ENCODE peak calls at places on chromosomes 4 and X, in eight cellular contexts. One of them, this sample, is unnamed.

GRCh38 chr4:71186566-71187398 is 152.0 kb upstream of the SLC4A4 start:
- DNase-seq in hepatocyte: peak
- DNase-seq in midbrain: peak
- DNase-seq in stimulated activated naive CD4-positive, alpha-beta T cell: no peak
- DNase-seq in cardiac fibroblast: peak
- DNase-seq in activated T-cell treated with anti-CD3 and anti-CD28 coated beads for 48 hours: peak
- DNase-seq in stimulated activated CD4-positive, alpha-beta T cell treated with anti-CD3 and anti-CD28 coated beads, Interleukin-2, amount 100 ng/mL, for 48 hours: no peak
- DNase-seq in posterior cingulate gyrus: peak
- DNase-seq in this sample: no peak

GRCh38 chr4:2694691-2695090 is 61.4 kb downstream of the TNIP2 start:
- DNase-seq in hepatocyte: no peak
- DNase-seq in midbrain: no peak
- DNase-seq in stimulated activated naive CD4-positive, alpha-beta T cell: no peak
- DNase-seq in cardiac fibroblast: peak
- DNase-seq in activated T-cell treated with anti-CD3 and anti-CD28 coated beads for 48 hours: no peak
- DNase-seq in stimulated activated CD4-positive, alpha-beta T cell treated with anti-CD3 and anti-CD28 coated beads, Interleukin-2, amount 100 ng/mL, for 48 hours: no peak
- DNase-seq in posterior cingulate gyrus: no peak
- DNase-seq in this sample: no peak

GRCh38 chr4:111283066-111283677 is 660.3 kb upstream of the PITX2 start:
- DNase-seq in hepatocyte: peak
- DNase-seq in midbrain: peak
- DNase-seq in stimulated activated naive CD4-positive, alpha-beta T cell: no peak
- DNase-seq in cardiac fibroblast: peak
- DNase-seq in activated T-cell treated with anti-CD3 and anti-CD28 coated beads for 48 hours: peak
- DNase-seq in stimulated activated CD4-positive, alpha-beta T cell treated with anti-CD3 and anti-CD28 coated beads, Interleukin-2, amount 100 ng/mL, for 48 hours: peak
- DNase-seq in posterior cingulate gyrus: peak
- DNase-seq in this sample: peak

GRCh38 chrX:2705036-2705435 is 13.9 kb downstream of the CD99 start:
- DNase-seq in hepatocyte: no peak
- DNase-seq in midbrain: no peak
- DNase-seq in stimulated activated naive CD4-positive, alpha-beta T cell: no peak
- DNase-seq in cardiac fibroblast: peak
- DNase-seq in activated T-cell treated with anti-CD3 and anti-CD28 coated beads for 48 hours: no peak
- DNase-seq in stimulated activated CD4-positive, alpha-beta T cell treated with anti-CD3 and anti-CD28 coated beads, Interleukin-2, amount 100 ng/mL, for 48 hours: no peak
- DNase-seq in posterior cingulate gyrus: no peak
- DNase-seq in this sample: no peak

GRCh38 chrX:134026732-134027311 is 41.4 kb upstream of the GPC3 start:
- DNase-seq in hepatocyte: peak
- DNase-seq in midbrain: peak
- DNase-seq in stimulated activated naive CD4-positive, alpha-beta T cell: peak
- DNase-seq in cardiac fibroblast: peak
- DNase-seq in activated T-cell treated with anti-CD3 and anti-CD28 coated beads for 48 hours: peak
- DNase-seq in stimulated activated CD4-positive, alpha-beta T cell treated with anti-CD3 and anti-CD28 coated beads, Interleukin-2, amount 100 ng/mL, for 48 hours: peak
- DNase-seq in posterior cingulate gyrus: peak
- DNase-seq in this sample: peak

GRCh38 chrX:11663875-11664210 is 1.9 kb downstream of the ARHGAP6 start:
- DNase-seq in hepatocyte: peak
- DNase-seq in midbrain: no peak
- DNase-seq in stimulated activated naive CD4-positive, alpha-beta T cell: no peak
- DNase-seq in cardiac fibroblast: no peak
- DNase-seq in activated T-cell treated with anti-CD3 and anti-CD28 coated beads for 48 hours: no peak
- DNase-seq in stimulated activated CD4-positive, alpha-beta T cell treated with anti-CD3 and anti-CD28 coated beads, Interleukin-2, amount 100 ng/mL, for 48 hours: no peak
- DNase-seq in posterior cingulate gyrus: no peak
- DNase-seq in this sample: no peak

GRCh38 chr4:129110931-129111330 is 15.0 kb downstream of the C4orf33 start:
- DNase-seq in hepatocyte: no peak
- DNase-seq in midbrain: no peak
- DNase-seq in stimulated activated naive CD4-positive, alpha-beta T cell: no peak
- DNase-seq in cardiac fibroblast: no peak
- DNase-seq in activated T-cell treated with anti-CD3 and anti-CD28 coated beads for 48 hours: no peak
- DNase-seq in stimulated activated CD4-positive, alpha-beta T cell treated with anti-CD3 and anti-CD28 coated beads, Interleukin-2, amount 100 ng/mL, for 48 hours: no peak
- DNase-seq in posterior cingulate gyrus: no peak
- DNase-seq in this sample: no peak

GRCh38 chrX:18973527-18974192 is 10.3 kb downstream of the PHKA2 start:
- DNase-seq in hepatocyte: no peak
- DNase-seq in midbrain: peak
- DNase-seq in stimulated activated naive CD4-positive, alpha-beta T cell: no peak
- DNase-seq in cardiac fibroblast: no peak
- DNase-seq in activated T-cell treated with anti-CD3 and anti-CD28 coated beads for 48 hours: no peak
- DNase-seq in stimulated activated CD4-positive, alpha-beta T cell treated with anti-CD3 and anti-CD28 coated beads, Interleukin-2, amount 100 ng/mL, for 48 hours: no peak
- DNase-seq in posterior cingulate gyrus: peak
- DNase-seq in this sample: peak

GRCh38 chr4:71147261-71147660 is 153.8 kb downstream of the DCK start:
- DNase-seq in hepatocyte: no peak
- DNase-seq in midbrain: no peak
- DNase-seq in stimulated activated naive CD4-positive, alpha-beta T cell: no peak
- DNase-seq in cardiac fibroblast: peak
- DNase-seq in activated T-cell treated with anti-CD3 and anti-CD28 coated beads for 48 hours: no peak
- DNase-seq in stimulated activated CD4-positive, alpha-beta T cell treated with anti-CD3 and anti-CD28 coated beads, Interleukin-2, amount 100 ng/mL, for 48 hours: no peak
- DNase-seq in posterior cingulate gyrus: no peak
- DNase-seq in this sample: no peak

GRCh38 chr4:2837904-2838496 is 5.6 kb upstream of the ADD1 start:
- DNase-seq in hepatocyte: peak
- DNase-seq in midbrain: peak
- DNase-seq in stimulated activated naive CD4-positive, alpha-beta T cell: peak
- DNase-seq in cardiac fibroblast: peak
- DNase-seq in activated T-cell treated with anti-CD3 and anti-CD28 coated beads for 48 hours: peak
- DNase-seq in stimulated activated CD4-positive, alpha-beta T cell treated with anti-CD3 and anti-CD28 coated beads, Interleukin-2, amount 100 ng/mL, for 48 hours: peak
- DNase-seq in posterior cingulate gyrus: no peak
- DNase-seq in this sample: peak

GRCh38 chr4:19187104-19187503 is 1064.6 kb upstream of the SLIT2 start:
- DNase-seq in hepatocyte: peak
- DNase-seq in midbrain: no peak
- DNase-seq in stimulated activated naive CD4-positive, alpha-beta T cell: no peak
- DNase-seq in cardiac fibroblast: peak
- DNase-seq in activated T-cell treated with anti-CD3 and anti-CD28 coated beads for 48 hours: no peak
- DNase-seq in stimulated activated CD4-positive, alpha-beta T cell treated with anti-CD3 and anti-CD28 coated beads, Interleukin-2, amount 100 ng/mL, for 48 hours: no peak
- DNase-seq in posterior cingulate gyrus: no peak
- DNase-seq in this sample: no peak

GRCh38 chr4:5897674-5898073 is 4.8 kb upstream of the CRMP1 start:
- DNase-seq in hepatocyte: no peak
- DNase-seq in midbrain: no peak
- DNase-seq in stimulated activated naive CD4-positive, alpha-beta T cell: no peak
- DNase-seq in cardiac fibroblast: no peak
- DNase-seq in activated T-cell treated with anti-CD3 and anti-CD28 coated beads for 48 hours: no peak
- DNase-seq in stimulated activated CD4-positive, alpha-beta T cell treated with anti-CD3 and anti-CD28 coated beads, Interleukin-2, amount 100 ng/mL, for 48 hours: no peak
- DNase-seq in posterior cingulate gyrus: no peak
- DNase-seq in this sample: no peak

GRCh38 chrX:131987252-131987651 is 35.9 kb upstream of the STK26 start:
- DNase-seq in hepatocyte: no peak
- DNase-seq in midbrain: no peak
- DNase-seq in stimulated activated naive CD4-positive, alpha-beta T cell: no peak
- DNase-seq in cardiac fibroblast: peak
- DNase-seq in activated T-cell treated with anti-CD3 and anti-CD28 coated beads for 48 hours: no peak
- DNase-seq in stimulated activated CD4-positive, alpha-beta T cell treated with anti-CD3 and anti-CD28 coated beads, Interleukin-2, amount 100 ng/mL, for 48 hours: no peak
- DNase-seq in posterior cingulate gyrus: no peak
- DNase-seq in this sample: no peak

GRCh38 chrX:74023203-74023602 is 280.8 kb upstream of the ZCCHC13 start:
- DNase-seq in hepatocyte: no peak
- DNase-seq in midbrain: no peak
- DNase-seq in stimulated activated naive CD4-positive, alpha-beta T cell: no peak
- DNase-seq in cardiac fibroblast: no peak
- DNase-seq in activated T-cell treated with anti-CD3 and anti-CD28 coated beads for 48 hours: no peak
- DNase-seq in stimulated activated CD4-positive, alpha-beta T cell treated with anti-CD3 and anti-CD28 coated beads, Interleukin-2, amount 100 ng/mL, for 48 hours: no peak
- DNase-seq in posterior cingulate gyrus: no peak
- DNase-seq in this sample: no peak

GRCh38 chrX:1485033-1485432 is 32.3 kb upstream of the ASMTL start:
- DNase-seq in hepatocyte: no peak
- DNase-seq in midbrain: no peak
- DNase-seq in stimulated activated naive CD4-positive, alpha-beta T cell: no peak
- DNase-seq in cardiac fibroblast: no peak
- DNase-seq in activated T-cell treated with anti-CD3 and anti-CD28 coated beads for 48 hours: no peak
- DNase-seq in stimulated activated CD4-positive, alpha-beta T cell treated with anti-CD3 and anti-CD28 coated beads, Interleukin-2, amount 100 ng/mL, for 48 hours: no peak
- DNase-seq in posterior cingulate gyrus: no peak
- DNase-seq in this sample: no peak

This sample was measured in HAP-1.